ENCODE peak calls at places on chromosome X, in four cellular contexts. L is NB4, V is HCT116, J is tibial nerve. Y is an unnamed sample.

GRCh38 chrX:68916891-68917290 is 88.1 kb downstream of the EFNB1 start:
- DNase-seq in L (no peak), V (no peak), J (no peak), Y (no peak)

GRCh38 chrX:53223955-53224859 is 800 bp downstream of the KDM5C start:
- DNase-seq in L (no peak), V (peak), J (no peak), Y (peak)

GRCh38 chrX:53605004-53605403 is 81.5 kb downstream of the HUWE1 start:
- DNase-seq in L (no peak), V (no peak), J (no peak), Y (no peak)

GRCh38 chrX:12975999-12976558 is 1.2 kb downstream of the TMSB4X start:
- DNase-seq in L (peak), V (no peak), J (peak), Y (peak)

GRCh38 chrX:137028699-137029098 is 5.1 kb downstream of the GPR101 start:
- DNase-seq in L (no peak), V (no peak), J (no peak), Y (no peak)

GRCh38 chrX:1165535-1166196 is 46.8 kb downstream of the CRLF2 start:
- DNase-seq in L (peak), V (no peak), J (no peak), Y (no peak)

GRCh38 chrX:71098302-71098701 is 2.7 kb downstream of the FOXO4 start:
- DNase-seq in L (peak), V (peak), J (peak), Y (peak)

GRCh38 chrX:105331244-105331643 is 110.8 kb upstream of the TEX13A start:
- DNase-seq in L (no peak), V (no peak), J (no peak), Y (no peak)

GRCh38 chrX:145405012-145405411 is 157.7 kb downstream of the SPANXN1 start:
- DNase-seq in L (peak), V (peak), J (peak), Y (peak)

GRCh38 chrX:30627818-30628652 is 25.2 kb upstream of the GK start:
- DNase-seq in L (peak), V (no peak), J (no peak), Y (peak)

GRCh38 chrX:18995216-18995615 is 11.3 kb upstream of the PHKA2 start:
- DNase-seq in L (no peak), V (no peak), J (no peak), Y (no peak)

GRCh38 chrX:15465896-15466651 is 27.1 kb downstream of the PIR start:
- DNase-seq in L (peak), V (no peak), J (no peak), Y (peak)

GRCh38 chrX:96407043-96407442 is 277.6 kb upstream of the DIAPH2 start:
- DNase-seq in L (no peak), V (no peak), J (peak), Y (no peak)

GRCh38 chrX:141220342-141221008 is 21.8 kb downstream of the SPANXC start:
- DNase-seq in L (no peak), V (no peak), J (no peak), Y (no peak)

GRCh38 chrX:9790866-9791265 is 4.6 kb downstream of the SHROOM2 start:
- DNase-seq in L (no peak), V (no peak), J (no peak), Y (no peak)

DNA sequence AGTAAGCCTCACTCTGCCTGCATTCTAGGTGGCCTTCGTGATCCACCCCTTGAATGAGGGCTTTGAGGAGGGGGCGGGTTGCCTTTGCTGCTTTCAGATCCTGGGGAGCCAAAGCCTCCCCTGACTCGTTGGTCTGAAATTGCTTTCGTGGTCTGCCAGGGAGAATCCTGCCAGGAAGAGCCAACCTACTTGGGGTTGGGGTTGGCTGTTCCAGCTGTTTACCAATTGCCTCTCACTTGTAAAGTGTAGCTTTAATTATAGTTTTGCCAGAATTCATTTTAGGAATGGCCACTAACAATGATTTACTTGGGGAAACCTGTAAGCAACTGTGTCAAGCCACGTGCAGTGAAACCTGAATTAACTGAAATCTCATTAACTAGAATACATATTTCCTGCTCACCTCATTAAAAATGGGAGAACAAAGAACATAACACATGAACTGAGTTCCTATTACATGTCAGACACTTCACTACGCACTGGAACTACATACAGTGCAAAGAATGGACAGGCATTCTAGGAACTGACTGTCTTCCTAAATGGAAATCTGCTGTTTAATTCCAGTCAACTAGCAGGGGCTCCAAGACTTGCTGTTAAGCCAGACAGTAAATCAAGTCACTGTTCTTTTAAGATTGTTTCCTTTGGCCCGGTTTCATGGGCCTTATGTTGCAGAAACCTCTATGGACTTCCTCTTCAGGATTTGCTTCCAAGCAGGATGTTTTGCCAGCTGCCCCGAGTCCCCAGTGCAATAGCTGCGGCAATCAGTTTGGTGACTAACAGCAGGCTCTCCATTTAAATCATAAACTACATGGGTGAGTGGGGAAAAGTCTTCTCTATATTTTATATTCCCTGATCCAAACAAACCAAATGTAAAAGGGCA is 16.4 kb upstream of the NKRF start:
- DNase-seq in L (no peak), V (no peak), J (no peak), Y (no peak)
- TF ChIP-seq POLR2A in L (no peak), V (no peak), J (no peak), Y (no peak)

GRCh38 chrX:155216179-155216939 is at the start of gene VBP1:
- DNase-seq in L (peak), V (peak), J (peak), Y (peak)
- TF ChIP-seq POLR2A in L (peak), V (no peak), J (no peak), Y (peak)

DNA sequence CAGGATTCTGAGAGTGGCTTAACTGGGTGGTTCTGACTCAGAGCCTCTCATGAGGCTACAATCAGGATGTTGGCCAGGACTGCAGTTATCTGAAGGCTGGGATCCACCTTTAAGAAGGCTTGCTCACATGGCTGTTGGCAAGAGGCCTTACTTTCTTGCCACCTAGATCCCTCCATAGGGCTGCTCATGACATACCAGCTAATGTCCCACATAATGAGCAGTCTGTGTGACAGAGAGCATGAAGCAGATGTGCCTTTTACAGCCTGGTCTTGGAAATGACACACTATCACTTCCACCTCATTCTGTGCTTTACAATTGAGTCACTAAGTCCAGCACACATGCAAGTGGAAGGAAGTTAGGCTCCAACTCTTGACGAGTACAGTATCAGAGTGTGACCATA is 4.3 kb upstream of the RBM3 start:
- DNase-seq in L (peak), V (no peak), J (no peak), Y (no peak)
- TF ChIP-seq POLR2A in L (no peak), V (no peak), J (no peak), Y (no peak)

DNA sequence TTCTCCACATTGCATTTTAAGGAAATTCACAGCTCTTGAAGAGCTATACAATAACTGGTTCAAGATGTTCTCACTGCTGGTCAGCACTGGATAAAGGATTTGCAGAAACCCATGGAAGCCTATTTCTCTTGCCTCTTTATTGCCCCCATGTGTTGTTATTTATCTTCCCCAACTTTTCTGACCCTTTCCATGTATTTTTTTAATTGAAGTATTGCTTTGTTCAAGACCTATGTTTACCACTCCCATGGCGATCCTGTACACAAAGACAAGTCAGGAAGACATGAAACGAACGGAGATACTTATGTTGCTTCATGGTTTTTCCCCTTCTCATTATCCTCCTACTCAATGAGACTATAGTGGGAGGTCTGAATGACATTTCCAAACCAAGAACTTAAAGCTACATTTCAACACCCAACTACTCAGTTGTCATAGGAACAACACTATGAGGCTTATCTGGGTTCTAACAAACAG is 566.4 kb upstream of the DIPK2B start:
- DNase-seq in L (peak), V (no peak), J (no peak), Y (peak)
- TF ChIP-seq POLR2A in L (peak), V (no peak), J (no peak), Y (peak)

GRCh38 chrX:77556276-77556675 is 109.1 kb downstream of the FGF16 start:
- DNase-seq in L (no peak), V (no peak), J (no peak), Y (no peak)
- TF ChIP-seq POLR2A in L (no peak), V (no peak), J (no peak), Y (no peak)

GRCh38 chrX:111680988-111681779 is at the start of gene ALG13:
- DNase-seq in L (peak), V (peak), J (peak), Y (peak)
- TF ChIP-seq POLR2A in L (peak), V (peak), J (no peak), Y (peak)

GRCh38 chrX:55623100-55623499 is at the start of gene FOXR2:
- DNase-seq in L (no peak), V (no peak), J (no peak), Y (no peak)

GRCh38 chrX:55624403-55624802 is 1.2 kb downstream of the FOXR2 start:
- DNase-seq in L (no peak), V (no peak), J (no peak), Y (no peak)

GRCh38 chrX:55619547-55619946 is 3.7 kb upstream of the FOXR2 start:
- DNase-seq in L (no peak), V (no peak), J (no peak), Y (no peak)
- TF ChIP-seq POLR2A in L (no peak), V (no peak), J (no peak), Y (no peak)

DNA sequence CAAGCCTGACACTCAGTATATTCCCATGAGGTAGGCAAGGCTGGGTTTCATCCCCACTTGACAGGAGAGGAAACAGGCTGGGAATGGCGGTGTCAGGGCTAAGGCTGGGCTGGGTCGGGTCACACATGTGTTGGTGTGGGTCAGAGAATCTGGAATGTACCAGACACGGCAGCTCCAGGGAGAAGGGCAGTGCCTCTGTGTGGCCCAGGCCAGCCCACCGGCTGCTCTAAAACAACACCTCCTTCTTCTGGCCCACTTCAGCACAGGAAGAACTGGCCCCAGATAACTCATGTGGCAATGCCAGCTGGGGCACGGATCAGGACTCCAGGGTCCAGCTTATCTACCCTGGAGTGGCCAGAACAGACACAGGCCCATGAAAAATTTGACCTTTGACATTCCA is 6.3 kb downstream of the HAUS7 start:
- DNase-seq in L (no peak), V (no peak), J (no peak), Y (no peak)
- TF ChIP-seq POLR2A in L (no peak), V (no peak), J (no peak), Y (no peak)

DNA sequence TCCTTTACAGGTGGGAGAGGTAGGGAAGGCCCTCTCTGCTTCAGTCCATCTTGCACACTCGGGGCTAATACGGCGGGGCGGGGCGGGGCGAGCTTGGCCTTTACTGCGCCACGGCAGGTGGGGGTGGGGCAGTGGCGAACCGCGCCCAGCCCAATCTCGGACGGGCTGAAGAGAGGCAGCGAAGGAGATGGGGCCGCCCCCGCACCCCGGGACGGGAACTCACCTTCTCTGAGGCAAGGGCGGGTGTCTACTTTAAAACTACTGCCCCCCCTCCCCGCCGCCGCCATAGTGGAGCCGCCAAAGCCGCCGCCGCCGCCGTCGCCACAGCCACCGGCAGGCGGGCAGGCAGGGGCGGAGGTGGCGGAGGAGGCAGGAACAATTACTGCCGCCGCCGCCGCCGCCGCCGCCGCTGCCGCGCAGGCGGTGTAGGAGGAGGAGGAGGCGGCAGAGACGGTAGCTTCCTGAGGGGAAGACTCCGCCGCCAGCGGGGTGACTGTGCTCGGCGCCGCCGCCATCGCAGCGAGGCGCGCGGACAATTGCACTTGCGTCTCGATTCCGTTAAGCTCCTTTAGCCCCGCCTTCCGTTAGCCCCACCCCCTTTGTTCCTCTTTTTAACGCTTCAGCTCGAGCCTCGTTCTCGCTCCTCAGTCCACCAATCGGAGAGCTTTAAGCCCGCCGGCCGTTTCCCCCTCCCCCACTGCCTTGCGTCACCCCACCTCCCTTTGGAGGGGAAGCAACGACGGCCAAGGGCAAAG is at the start of gene ZMAT1:
- DNase-seq in L (peak), V (peak), J (peak), Y (peak)
- TF ChIP-seq POLR2A in L (no peak), V (no peak), J (peak), Y (peak)

GRCh38 chrX:120603707-120604358 is at the start of gene MCTS1:
- DNase-seq in L (peak), V (peak), J (peak), Y (peak)
- TF ChIP-seq POLR2A in L (peak), V (no peak), J (no peak), Y (peak)